ENCODE peak calls at places on chromosome 4, in four cellular contexts. J, Z, G and E are unnamed samples. For H3K27me3, the result is how much of the 10 kb centered on the place peaks cover.

GRCh38 chr4:61648264-61648663 is 448.1 kb downstream of the ADGRL3 start:
- DNase-seq in J (no peak), G (no peak), Z (no peak), E (no peak)

GRCh38 chr4:76206222-76206942 is 7.2 kb downstream of the SCARB2 start:
- DNase-seq in Z (no peak), G (no peak), J (no peak), E (peak)

GRCh38 chr4:61918507-61919462 is 718.7 kb downstream of the ADGRL3 start:
- DNase-seq in Z (no peak), G (no peak), J (no peak), E (no peak)

GRCh38 chr4:181147421-181147951 is 1095.7 kb upstream of the TENM3 start:
- DNase-seq in Z (no peak), G (no peak), J (no peak), E (no peak)

GRCh38 chr4:2484169-2484568 is 15.3 kb downstream of the RNF4 start:
- DNase-seq in G (no peak), J (no peak), Z (no peak), E (no peak)

GRCh38 chr4:113882668-113883067 is 96.8 kb downstream of the ARSJ start:
- DNase-seq in J (no peak), Z (no peak), G (no peak), E (no peak)

GRCh38 chr4:131609039-131609438 is 1540.1 kb upstream of the PCDH10 start:
- DNase-seq in G (no peak), Z (no peak), J (no peak), E (no peak)

GRCh38 chr4:74237425-74237966 is 70.8 kb upstream of the EPGN start:
- DNase-seq in G (no peak), J (no peak), Z (no peak), E (no peak)

GRCh38 chr4:38948551-38948950 is 80.9 kb downstream of the FAM114A1 start:
- DNase-seq in Z (no peak), J (peak), G (no peak), E (no peak)

GRCh38 chr4:127781303-127782024 is 658 bp upstream of the HSPA4L start:
- DNase-seq in G (no peak), J (peak), Z (no peak), E (no peak)

GRCh38 chr4:48902266-48902665 is 4.3 kb downstream of the OCIAD2 start:
- DNase-seq in G (no peak), J (no peak), Z (no peak), E (no peak)

GRCh38 chr4:21780158-21780557 is 168.4 kb downstream of the KCNIP4 start:
- DNase-seq in G (no peak), Z (no peak), J (no peak), E (no peak)

GRCh38 chr4:14125375-14126129 is 498.0 kb upstream of the BOD1L1 start:
- DNase-seq in Z (no peak), G (no peak), J (no peak), E (no peak)

GRCh38 chr4:187424636-187425035 is 570.9 kb upstream of the ZFP42 start:
- DNase-seq in Z (no peak), J (no peak), G (no peak), E (no peak)

GRCh38 chr4:98802673-98803286 is 126.2 kb downstream of the EIF4E start:
- DNase-seq in Z (no peak), G (no peak), J (no peak), E (no peak)

GRCh38 chr4:2570551-2571222 is 34.2 kb downstream of the FAM193A start:
- DNase-seq in J (peak), Z (no peak), G (peak), E (no peak)

GRCh38 chr4:37803348-37803973 is 23.0 kb upstream of the PGM2 start:
- DNase-seq in Z (peak), G (no peak), J (peak), E (no peak)

GRCh38 chr4:137370206-137370633 is 162.1 kb downstream of the PCDH18 start:
- DNase-seq in G (no peak), Z (no peak), J (no peak), E (no peak)

GRCh38 chr4:3810796-3811485 is 44.8 kb downstream of the ADRA2C start:
- DNase-seq in Z (no peak), J (no peak), G (no peak), E (no peak)

GRCh38 chr4:6452116-6452896 is 20.1 kb downstream of the PPP2R2C start:
- DNase-seq in J (no peak), Z (no peak), G (no peak), E (no peak)

GRCh38 chr4:158121203-158121586 is 51.6 kb downstream of the GASK1B start:
- DNase-seq in J (peak), Z (no peak), G (no peak), E (no peak)

GRCh38 chr4:56215901-56216300 is 171.4 kb downstream of the AASDH start:
- DNase-seq in G (no peak), J (peak), Z (no peak), E (no peak)

GRCh38 chr4:133711817-133712216 is 489.8 kb downstream of the PABPC4L start:
- DNase-seq in J (no peak), Z (no peak), G (no peak), E (no peak)

GRCh38 chr4:122118243-122118642 is 33.9 kb upstream of the BLTP1 start:
- DNase-seq in G (no peak), Z (peak), J (no peak), E (no peak)
- H3K27me3 ChIP-seq in G (under half), Z (under half), J (under half), E (under half)

GRCh38 chr4:177118596-177118995 is 191.1 kb upstream of the NEIL3 start:
- DNase-seq in G (no peak), J (peak), Z (no peak), E (no peak)

GRCh38 chr4:177117256-177117655 is 192.4 kb upstream of the NEIL3 start:
- DNase-seq in J (no peak), G (no peak), Z (no peak), E (no peak)

GRCh38 chr4:177116161-177116560 is 193.5 kb upstream of the NEIL3 start:
- DNase-seq in Z (no peak), J (no peak), G (no peak), E (no peak)

GRCh38 chr4:177119021-177119461 is 190.6 kb upstream of the NEIL3 start:
- DNase-seq in J (no peak), G (no peak), Z (no peak), E (no peak)

DNA sequence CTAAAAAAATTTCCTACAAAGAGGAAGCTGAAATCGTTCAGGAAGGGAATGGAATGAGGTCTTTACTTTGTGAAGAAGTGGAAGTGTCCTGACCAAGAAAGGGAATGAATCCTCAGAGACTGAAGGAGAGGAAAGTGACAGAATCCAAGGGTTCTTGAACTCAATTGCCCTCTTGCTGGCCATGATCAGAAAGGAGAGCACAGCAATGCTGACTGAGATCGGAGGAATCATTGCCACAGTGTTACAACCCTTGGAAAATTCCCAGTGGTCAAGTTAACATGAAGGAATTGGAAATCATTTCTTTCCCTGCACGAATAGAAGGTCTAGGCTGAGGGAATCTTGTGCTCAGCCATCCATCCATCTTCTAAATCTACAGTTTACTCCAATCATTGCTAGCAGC is 190.0 kb upstream of the NEIL3 start:
- DNase-seq in G (no peak), J (no peak), Z (no peak), E (no peak)
- H3K4me3 ChIP-seq in G (no peak), J (no peak), Z (no peak), E (no peak)

GRCh38 chr4:148445071-148445902 is 3.1 kb upstream of the NR3C2 start:
- DNase-seq in G (peak), Z (peak), J (peak), E (peak)

GRCh38 chr4:148443550-148444295 is 1.5 kb upstream of the NR3C2 start:
- DNase-seq in J (peak), Z (no peak), G (peak), E (peak)

GRCh38 chr4:148445903-148446261 is 3.7 kb upstream of the NR3C2 start:
- DNase-seq in J (no peak), G (no peak), Z (no peak), E (no peak)

GRCh38 chr4:148442830-148443549 is 776 bp upstream of the NR3C2 start:
- DNase-seq in G (peak), Z (no peak), J (no peak), E (no peak)

GRCh38 chr4:148444296-148445070 is 2.3 kb upstream of the NR3C2 start:
- DNase-seq in Z (peak), J (peak), G (peak), E (peak)
- H3K27me3 ChIP-seq in Z (under half), J (under half), G (under half), E (under half)

GRCh38 chr4:142845293-142846070 is 619 bp downstream of the INPP4B start:
- DNase-seq in J (peak), G (peak), Z (no peak), E (peak)

GRCh38 chr4:142846729-142847606 is 867 bp upstream of the INPP4B start:
- DNase-seq in J (peak), Z (no peak), G (peak), E (peak)

GRCh38 chr4:142850478-142850877 is 4.4 kb upstream of the INPP4B start:
- DNase-seq in G (no peak), J (no peak), Z (no peak), E (peak)

GRCh38 chr4:142844782-142845181 is 1.3 kb downstream of the INPP4B start:
- DNase-seq in G (no peak), Z (no peak), J (no peak), E (no peak)

DNA sequence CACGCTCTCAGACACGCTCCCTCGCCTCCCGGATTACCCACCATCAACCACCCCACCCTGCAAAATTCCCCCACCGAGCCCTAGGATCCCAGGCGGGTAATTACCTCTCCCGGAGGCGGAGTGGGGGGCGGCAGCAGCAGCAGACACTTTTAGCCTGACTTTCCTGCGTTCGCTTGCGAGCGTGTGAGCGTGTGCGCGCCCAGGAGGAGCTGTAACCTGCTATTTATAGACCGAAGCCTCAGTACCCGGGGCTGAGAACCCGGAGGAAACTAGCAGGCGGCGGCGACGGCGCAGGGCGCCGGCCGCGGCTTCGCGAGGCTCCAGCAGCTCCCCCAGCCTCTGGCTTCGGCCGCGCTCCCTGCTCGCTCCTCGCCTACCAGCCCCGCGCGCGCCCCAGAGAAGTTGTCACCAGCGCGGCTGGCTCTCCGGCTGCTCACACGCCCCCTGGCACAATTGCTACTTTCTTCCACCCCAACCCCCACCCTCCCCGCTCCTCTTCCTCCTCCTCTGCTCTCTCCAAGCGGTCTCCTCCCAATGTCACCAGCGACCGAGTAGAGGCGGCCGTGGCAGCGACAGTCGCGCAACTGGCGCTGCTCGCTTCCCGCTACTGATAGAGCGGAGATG is at the start of gene INPP4B:
- DNase-seq in Z (no peak), G (peak), J (peak), E (peak)
- H3K4me3 ChIP-seq in Z (no peak), G (peak), J (peak), E (peak)

GRCh38 chr4:80184791-80185756 is 12.2 kb upstream of the PRDM8 start:
- DNase-seq in Z (no peak), J (no peak), G (peak), E (peak)
- H3K27me3 ChIP-seq in Z (under half), J (under half), G (half or more), E (under half)

GRCh38 chr4:150145090-150145949 is 67.1 kb downstream of the DCLK2 start:
- DNase-seq in Z (peak), J (no peak), G (no peak), E (no peak)

GRCh38 chr4:150142831-150143230 is 64.6 kb downstream of the DCLK2 start:
- DNase-seq in Z (no peak), G (no peak), J (no peak), E (no peak)

GRCh38 chr4:150136481-150136880 is 58.2 kb downstream of the DCLK2 start:
- DNase-seq in Z (no peak), J (no peak), G (no peak), E (no peak)

GRCh38 chr4:150139297-150139696 is 61.1 kb downstream of the DCLK2 start:
- DNase-seq in Z (no peak), G (no peak), J (no peak), E (no peak)

DNA sequence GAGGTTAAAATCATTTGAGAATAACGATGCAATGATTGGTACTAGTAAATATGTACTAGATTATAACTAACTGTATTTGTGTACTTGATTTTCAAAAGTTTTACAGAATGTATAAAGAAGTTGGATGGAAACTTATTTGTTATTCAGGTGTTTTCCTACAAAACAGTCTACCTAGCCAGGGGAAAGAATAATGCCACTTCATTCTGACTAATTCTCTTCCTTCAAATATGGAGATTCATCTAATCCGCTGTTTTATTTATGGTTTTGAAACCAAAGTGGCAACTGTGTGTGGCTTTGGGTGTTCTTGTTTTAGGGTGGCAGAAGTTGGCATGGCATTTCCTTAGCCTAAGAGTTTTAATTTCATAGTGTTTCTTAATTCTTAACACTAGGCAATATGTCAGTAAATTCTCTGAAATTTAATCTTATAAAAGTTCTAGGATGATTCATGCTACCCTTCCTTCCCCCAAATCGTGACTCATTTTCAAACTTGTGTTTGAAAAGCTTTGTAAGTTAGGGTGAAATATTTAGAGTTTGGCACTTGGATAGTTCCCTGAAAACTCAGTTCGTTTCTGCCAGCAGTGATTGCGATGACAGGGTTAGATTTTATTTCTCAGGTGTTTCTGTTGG is 62.6 kb downstream of the DCLK2 start:
- DNase-seq in Z (no peak), J (no peak), G (no peak), E (no peak)
- H3K4me3 ChIP-seq in Z (no peak), J (no peak), G (no peak), E (no peak)

DNA sequence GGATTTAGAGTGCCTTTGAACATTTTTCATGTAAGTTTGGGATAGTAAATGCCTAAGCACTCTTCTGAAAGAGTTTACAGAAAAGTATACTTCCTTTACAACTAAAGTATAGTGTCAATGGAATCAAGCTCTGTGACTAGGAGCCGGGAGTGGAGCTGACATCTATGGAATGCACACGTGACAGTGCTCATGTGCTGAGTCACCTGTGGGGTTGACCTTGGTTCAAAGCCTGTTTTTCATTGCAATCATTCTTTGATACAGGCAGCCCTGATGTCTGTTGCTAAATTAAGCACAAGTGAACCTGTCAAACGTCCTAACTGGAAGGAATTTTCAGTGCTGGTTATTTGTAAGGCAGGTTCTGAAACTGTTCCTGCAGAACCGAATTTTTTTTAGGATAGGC is 82.5 kb downstream of the GPAT3 start:
- DNase-seq in J (peak), G (no peak), Z (peak), E (no peak)
- H3K27me3 ChIP-seq in J (under half), G (under half), Z (under half), E (under half)

GRCh38 chr4:120924931-120925330 is 2.4 kb upstream of the PRDM5 start:
- DNase-seq in G (no peak), Z (no peak), J (no peak), E (no peak)

GRCh38 chr4:120923201-120923522 is 636 bp upstream of the PRDM5 start:
- DNase-seq in G (no peak), J (no peak), Z (no peak), E (no peak)

GRCh38 chr4:120920666-120921065 is 1.9 kb downstream of the PRDM5 start:
- DNase-seq in J (no peak), Z (no peak), G (no peak), E (no peak)

GRCh38 chr4:120921456-120922389 is 803 bp downstream of the PRDM5 start:
- DNase-seq in Z (no peak), J (peak), G (peak), E (peak)

DNA sequence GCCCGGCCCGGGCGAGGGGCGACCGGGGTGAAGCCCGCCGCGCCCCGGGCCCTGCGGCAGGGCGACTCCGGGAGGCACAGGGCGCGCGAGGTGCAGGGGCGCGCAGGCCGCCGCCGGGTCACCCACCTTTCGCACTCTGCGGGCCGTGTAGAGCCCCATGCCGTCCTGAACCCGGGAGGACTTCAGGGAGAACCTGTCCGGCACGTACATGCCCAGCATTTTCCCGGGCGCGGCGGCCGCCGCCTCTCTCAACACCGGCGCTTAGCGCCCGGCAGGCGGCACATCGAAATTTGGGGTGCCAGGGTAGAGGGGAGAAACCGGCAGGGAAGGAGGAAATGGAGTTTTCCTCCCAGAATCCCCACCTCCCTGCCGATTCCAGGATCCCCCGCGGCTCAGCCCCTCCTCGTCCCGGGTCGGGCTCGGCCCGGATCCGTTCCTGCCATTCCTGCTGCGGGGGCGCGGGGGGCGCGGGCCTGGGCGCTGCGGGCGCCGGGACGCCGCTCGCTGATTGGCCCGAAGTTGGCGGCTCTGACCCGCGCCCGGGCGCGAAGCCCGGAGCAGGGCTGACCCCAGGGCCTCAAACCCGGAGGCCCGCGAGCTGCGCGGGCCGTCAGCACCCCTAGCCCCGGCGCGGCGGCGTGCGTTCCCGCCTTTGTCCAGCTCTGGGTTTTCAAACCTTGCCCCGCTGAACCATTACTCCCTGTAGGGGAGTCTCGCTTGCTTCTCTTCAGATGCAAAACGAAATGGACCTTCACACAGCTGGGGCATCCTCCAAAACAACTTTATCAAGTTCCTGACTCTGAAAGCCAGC is at the start of gene PRDM5:
- DNase-seq in J (peak), Z (no peak), G (peak), E (peak)
- H3K4me3 ChIP-seq in J (peak), Z (no peak), G (peak), E (peak)

GRCh38 chr4:184811484-184812180 is 14.1 kb downstream of the ACSL1 start:
- DNase-seq in J (peak), Z (no peak), G (peak), E (no peak)
- H3K27me3 ChIP-seq in J (under half), Z (under half), G (under half), E (under half)

DNA sequence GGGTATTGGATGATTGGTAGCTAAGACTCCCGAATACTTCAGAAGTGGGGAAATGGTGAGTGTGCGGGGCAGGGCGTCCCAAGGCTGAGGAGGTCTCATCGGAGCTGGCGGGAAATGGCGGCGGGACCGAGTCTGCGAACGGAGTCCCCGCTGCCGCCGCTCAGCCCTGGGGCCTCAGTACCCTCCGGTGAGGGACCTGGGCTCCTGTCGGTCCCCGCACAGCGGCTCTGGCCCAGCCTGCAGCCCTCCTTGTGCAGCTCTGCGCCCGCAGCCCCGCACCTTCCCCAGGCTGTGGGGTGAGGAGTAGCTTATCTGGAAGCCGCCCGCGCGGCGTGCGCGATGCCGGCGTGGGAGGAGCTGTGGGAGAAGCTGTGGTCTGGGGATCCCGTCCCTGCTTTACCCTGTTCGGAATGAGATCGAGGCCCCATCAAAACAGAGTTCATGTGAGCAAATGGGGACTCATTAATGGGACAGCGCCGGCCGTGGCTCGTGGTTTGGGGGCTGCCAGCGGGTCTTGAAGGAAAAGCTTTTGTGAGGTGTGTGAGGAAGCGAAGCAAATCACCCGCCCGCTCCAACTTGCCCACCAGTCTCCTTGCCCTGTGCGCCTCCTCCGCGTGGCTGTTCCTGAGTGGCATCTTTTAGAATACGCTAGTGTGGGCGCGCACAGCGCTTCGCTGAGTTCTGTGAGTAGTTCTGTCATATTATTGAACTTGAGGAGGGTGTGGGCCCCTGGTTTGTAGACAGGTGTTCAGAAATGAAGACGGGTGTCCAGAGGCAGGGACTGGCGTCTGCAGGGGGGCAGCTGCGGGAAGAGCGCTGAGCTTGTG is 531 bp downstream of the ZNF141 start:
- DNase-seq in Z (no peak), J (peak), G (peak), E (peak)
- H3K4me3 ChIP-seq in Z (no peak), J (peak), G (peak), E (peak)